ENCODE peak calls at places on chromosomes 4 and X, in six cellular contexts. R is ascending aorta, J is colonic mucosa, Z is cardiac muscle cell, D is Peyer's patch, P is thoracic aorta. Q is an unnamed sample.

GRCh38 chr4:132195181-132195580 is 953.9 kb upstream of the PCDH10 start:
- DNase-seq in R (no peak), J (no peak), Z (peak), D (no peak), P (no peak), Q (no peak)

GRCh38 chrX:48695524-48695875 is 1.0 kb upstream of the SUV39H1 start:
- DNase-seq in R (no peak), J (no peak), Z (no peak), D (no peak), P (no peak), Q (no peak)

GRCh38 chrX:118252967-118253366 is 92.9 kb upstream of the WDR44 start:
- DNase-seq in R (no peak), J (no peak), Z (no peak), D (no peak), P (no peak), Q (no peak)

GRCh38 chr4:92339671-92340070 is 35.9 kb downstream of the GRID2 start:
- DNase-seq in R (no peak), J (no peak), Z (peak), D (no peak), P (no peak), Q (no peak)

GRCh38 chrX:131729295-131729694 is 185.4 kb downstream of the OR13H1 start:
- DNase-seq in R (peak), J (peak), Z (no peak), D (no peak), P (no peak), Q (no peak)

GRCh38 chr4:16659120-16659519 is 239.3 kb downstream of the LDB2 start:
- DNase-seq in R (no peak), J (no peak), Z (no peak), D (no peak), P (no peak), Q (no peak)

GRCh38 chrX:3075959-3076358 is 34.7 kb downstream of the ARSF start:
- DNase-seq in R (no peak), J (no peak), Z (no peak), D (no peak), P (no peak), Q (no peak)

GRCh38 chr4:116469582-116469981 is 615.8 kb downstream of the TRAM1L1 start:
- DNase-seq in R (no peak), J (no peak), Z (no peak), D (no peak), P (no peak), Q (no peak)

GRCh38 chrX:32525234-32525633 is 686.1 kb downstream of the DMD start:
- DNase-seq in R (no peak), J (no peak), Z (no peak), D (no peak), P (no peak), Q (no peak)

GRCh38 chr4:28427306-28428085 is 1566.9 kb downstream of the STIM2 start:
- DNase-seq in R (no peak), J (no peak), Z (no peak), D (no peak), P (no peak), Q (no peak)

GRCh38 chr4:96675420-96675819 is 835.5 kb downstream of the PDHA2 start:
- DNase-seq in R (no peak), J (no peak), Z (peak), D (no peak), P (no peak), Q (no peak)

GRCh38 chr4:155787113-155787710 is 28.4 kb downstream of the GUCY1B1 start:
- DNase-seq in R (no peak), J (no peak), Z (peak), D (no peak), P (no peak), Q (no peak)

GRCh38 chrX:155313766-155314165 is 20.6 kb downstream of the CLIC2 start:
- DNase-seq in R (no peak), J (no peak), Z (no peak), D (no peak), P (no peak), Q (no peak)

GRCh38 chrX:104565791-104566687 is at the start of gene IL1RAPL2:
- DNase-seq in R (no peak), J (peak), Z (peak), D (no peak), P (no peak), Q (no peak)

GRCh38 chr4:150725957-150726523 is 144.1 kb downstream of the MAB21L2 start:
- DNase-seq in R (no peak), J (no peak), Z (no peak), D (no peak), P (no peak), Q (no peak)

GRCh38 chrX:24498181-24498580 is 33.1 kb downstream of the PDK3 start:
- DNase-seq in R (peak), J (no peak), Z (peak), D (no peak), P (no peak), Q (no peak)

GRCh38 chr4:183517781-183518180 is 12.9 kb downstream of the ING2 start:
- DNase-seq in R (no peak), J (no peak), Z (no peak), D (no peak), P (no peak), Q (no peak)

GRCh38 chrX:117713411-117713810 is 403.2 kb downstream of the KLHL13 start:
- DNase-seq in R (no peak), J (peak), Z (no peak), D (no peak), P (no peak), Q (no peak)

GRCh38 chrX:71578253-71579135 is at the start of gene GCNA:
- DNase-seq in R (no peak), J (no peak), Z (no peak), D (no peak), P (no peak), Q (no peak)

GRCh38 chr4:30881985-30882384 is 161.8 kb downstream of the PCDH7 start:
- DNase-seq in R (no peak), J (no peak), Z (no peak), D (no peak), P (no peak), Q (no peak)

GRCh38 chrX:71910526-71911022 is at the start of gene NHSL2:
- DNase-seq in R (no peak), J (no peak), Z (peak), D (no peak), P (no peak), Q (no peak)

GRCh38 chrX:19225906-19226305 is 103.6 kb upstream of the ADGRG2 start:
- DNase-seq in R (no peak), J (no peak), Z (peak), D (no peak), P (no peak), Q (no peak)

GRCh38 chrX:85627363-85627762 is 247.9 kb upstream of the POF1B start:
- DNase-seq in R (no peak), J (no peak), Z (no peak), D (no peak), P (no peak), Q (no peak)

GRCh38 chrX:135572436-135572835 is 52.0 kb downstream of the INTS6L start:
- DNase-seq in R (no peak), J (no peak), Z (peak), D (no peak), P (no peak), Q (no peak)

GRCh38 chr4:20253799-20254409 is 2.2 kb downstream of the SLIT2 start:
- DNase-seq in R (peak), J (no peak), Z (peak), D (peak), P (no peak), Q (peak)

GRCh38 chr4:154029171-154029570 is 240.3 kb upstream of the SFRP2 start:
- DNase-seq in R (no peak), J (no peak), Z (no peak), D (no peak), P (no peak), Q (no peak)

GRCh38 chr4:137454767-137455166 is 77.5 kb downstream of the PCDH18 start:
- DNase-seq in R (no peak), J (no peak), Z (no peak), D (no peak), P (no peak), Q (no peak)

GRCh38 chr4:153005914-153006381 is 69.8 kb downstream of the FHDC1 start:
- DNase-seq in R (no peak), J (no peak), Z (no peak), D (no peak), P (no peak), Q (no peak)

DNA sequence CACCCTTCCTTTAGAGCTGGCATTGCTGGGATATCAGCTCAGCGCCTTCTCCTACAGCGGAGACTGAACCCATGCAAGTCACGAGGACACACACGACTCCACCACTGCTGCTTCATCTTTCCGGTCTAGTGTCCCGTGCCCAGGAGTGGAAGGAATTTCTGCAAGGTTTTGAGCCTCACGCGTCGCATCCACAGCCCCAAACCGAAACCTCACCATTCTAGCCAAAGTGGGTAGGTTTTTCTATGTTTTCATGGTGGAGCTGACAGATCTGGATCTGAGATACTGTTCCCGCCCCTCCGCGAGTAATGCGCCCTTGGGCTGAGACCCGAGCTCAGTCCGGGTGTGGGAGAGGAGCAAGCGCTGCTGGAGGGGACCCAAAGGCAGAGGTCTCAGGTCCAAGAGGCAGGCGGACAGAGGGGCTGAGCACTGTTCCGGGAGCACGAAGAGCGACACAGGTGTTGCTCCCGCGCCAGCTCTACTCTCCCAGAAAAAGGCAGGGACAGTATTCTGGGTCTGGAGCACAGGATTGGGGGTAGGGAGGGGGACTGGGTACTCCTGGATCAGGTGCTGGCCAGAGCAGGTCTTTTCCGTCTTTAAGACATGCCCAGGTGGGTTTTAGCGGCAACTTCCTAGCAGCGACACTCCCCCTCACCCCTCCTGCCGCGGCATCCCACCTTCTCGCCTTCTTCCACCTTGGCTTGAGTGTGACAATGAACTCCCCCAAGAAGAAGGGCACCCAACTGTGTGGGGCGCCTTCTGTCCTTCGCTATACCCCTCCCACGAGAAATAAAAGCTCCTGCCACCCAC is 1.9 kb downstream of the EPHA5 start:
- DNase-seq in R (no peak), J (no peak), Z (no peak), D (no peak), P (no peak), Q (no peak)
- H3K27ac ChIP-seq in R (no peak), J (no peak), Z (no peak), D (no peak), P (no peak), Q (no peak)

GRCh38 chr4:47703008-47703407 is 134.9 kb downstream of the CORIN start:
- DNase-seq in R (no peak), J (no peak), Z (no peak), D (no peak), P (no peak), Q (no peak)
- H3K27ac ChIP-seq in R (no peak), J (no peak), Z (no peak), D (no peak), P (no peak), Q (no peak)

DNA sequence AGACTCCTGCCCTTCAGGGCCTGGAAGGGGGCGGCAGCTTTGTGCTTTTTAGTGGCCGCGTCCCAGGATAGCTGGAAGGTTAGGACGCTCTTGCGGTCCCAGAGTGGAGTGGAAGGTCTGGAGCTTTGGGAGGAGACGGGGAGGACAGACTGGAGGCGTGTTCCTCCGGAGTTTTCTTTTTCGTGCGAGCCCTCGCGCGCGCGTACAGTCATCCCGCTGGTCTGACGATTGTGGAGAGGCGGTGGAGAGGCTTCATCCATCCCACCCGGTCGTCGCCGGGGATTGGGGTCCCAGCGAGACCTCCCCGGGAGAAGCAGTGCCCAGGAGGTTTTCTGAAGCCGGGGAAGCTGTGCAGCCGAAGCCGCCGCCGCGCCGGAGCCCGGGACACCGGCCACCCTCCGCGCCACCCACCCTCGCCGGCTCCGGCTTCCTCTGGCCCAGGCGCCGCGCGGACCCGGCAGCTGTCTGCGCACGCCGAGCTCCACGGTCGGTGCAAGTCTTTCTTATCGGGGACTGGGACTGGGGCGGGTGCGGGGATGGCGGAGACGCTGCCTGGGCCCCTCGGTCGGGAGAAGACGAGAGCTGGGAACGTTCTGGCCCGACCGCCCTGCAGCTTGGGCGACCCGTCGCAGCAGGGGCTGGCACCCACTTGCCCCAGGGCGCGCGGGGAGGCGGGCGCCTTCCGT is at the start of gene EDNRA:
- DNase-seq in R (peak), J (no peak), Z (peak), D (no peak), P (no peak), Q (no peak)
- H3K27ac ChIP-seq in R (peak), J (no peak), Z (peak), D (no peak), P (peak), Q (peak)

DNA sequence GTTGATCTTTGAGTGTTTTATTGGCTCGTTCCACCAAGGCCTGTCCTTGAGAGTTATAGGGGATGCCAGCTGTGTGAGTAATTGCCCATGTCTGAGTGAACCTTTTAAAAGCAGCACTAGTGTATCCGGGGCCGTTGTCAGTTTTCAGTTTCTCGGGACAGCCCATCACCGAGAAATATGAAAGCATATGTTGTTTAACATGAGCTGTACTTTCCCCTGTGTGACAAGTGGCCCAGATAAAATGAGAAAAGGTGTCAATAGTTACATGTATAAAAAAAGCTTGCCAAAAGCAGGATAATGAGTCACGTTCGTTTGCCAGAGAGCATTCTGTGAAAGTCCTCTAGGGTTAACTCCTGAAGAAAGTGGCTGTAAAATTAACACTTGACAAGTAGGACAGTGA is 48.6 kb upstream of the RASSF6 start:
- DNase-seq in R (no peak), J (no peak), Z (peak), D (no peak), P (no peak), Q (no peak)
- H3K27ac ChIP-seq in R (no peak), J (no peak), Z (no peak), D (no peak), P (peak), Q (no peak)

Q was measured in suprapubic skin.